ENCODE peak calls at places on chromosomes 16 and 17, in six cellular contexts. R is CD8-positive, alpha-beta T cell; J is tibial artery; F is breast epithelium; E is A549; O is effector memory CD4-positive, alpha-beta T cell. T is an unnamed sample. For H3K9me3 and H3K4me1, the result is how much of the 10 kb centered on the place peaks cover.

GRCh38 chr17:66431910-66432309 is 129.5 kb downstream of the PRKCA start:
- DNase-seq in O (no peak), E (peak), F (no peak), J (no peak), R (no peak), T (no peak)

GRCh38 chr16:15983898-15984297 is 34.5 kb downstream of the ABCC1 start:
- DNase-seq in E (no peak), R (no peak), O (no peak), F (no peak), J (no peak), T (no peak)

GRCh38 chr16:70696952-70697600 is 11.2 kb upstream of the MTSS2 start:
- DNase-seq in E (no peak), O (no peak), R (peak), F (peak), J (no peak), T (peak)

GRCh38 chr17:77409282-77410161 is 268.8 kb downstream of the SEC14L1 start:
- DNase-seq in F (no peak), O (peak), R (no peak), J (peak), E (no peak), T (peak)

GRCh38 chr16:65409505-65409904 is 287.6 kb upstream of the CDH11 start:
- DNase-seq in R (no peak), O (no peak), E (no peak), F (no peak), J (no peak), T (no peak)

GRCh38 chr17:50831430-50832064 is 3.8 kb upstream of the WFIKKN2 start:
- DNase-seq in O (no peak), F (no peak), J (no peak), E (no peak), R (no peak), T (no peak)

GRCh38 chr17:7156342-7156940 is 22.7 kb downstream of the ASGR1 start:
- DNase-seq in J (no peak), R (no peak), F (no peak), O (no peak), E (no peak), T (no peak)

GRCh38 chr16:86809458-86809955 is 231.2 kb downstream of the FOXL1 start:
- DNase-seq in E (peak), R (no peak), F (no peak), O (no peak), J (no peak), T (no peak)

GRCh38 chr17:48024149-48025039 is 13.2 kb downstream of the COPZ2 start:
- DNase-seq in F (no peak), E (peak), J (peak), R (peak), O (peak), T (no peak)

GRCh38 chr16:17368511-17368910 is 102.2 kb downstream of the XYLT1 start:
- DNase-seq in O (no peak), J (no peak), R (no peak), E (no peak), F (no peak), T (no peak)

GRCh38 chr16:28188085-28188916 is 23.5 kb downstream of the XPO6 start:
- DNase-seq in J (no peak), R (no peak), O (no peak), F (no peak), E (no peak), T (no peak)

GRCh38 chr17:51722994-51723393 is 435.5 kb downstream of the CA10 start:
- DNase-seq in R (no peak), J (no peak), F (no peak), O (no peak), E (no peak), T (no peak)

GRCh38 chr16:86026136-86026905 is 127.4 kb downstream of the IRF8 start:
- DNase-seq in F (peak), R (no peak), O (no peak), J (peak), E (no peak), T (no peak)

GRCh38 chr17:63240106-63240505 is 206.0 kb downstream of the CYB561 start:
- DNase-seq in R (no peak), O (no peak), E (no peak), F (no peak), J (no peak), T (no peak)

GRCh38 chr16:56743840-56744239 is 13.9 kb downstream of the NUP93 start:
- DNase-seq in F (no peak), E (no peak), O (no peak), R (no peak), J (no peak), T (no peak)

GRCh38 chr17:17763734-17764133 is 73.1 kb downstream of the SREBF1 start:
- DNase-seq in J (no peak), O (no peak), R (no peak), E (no peak), F (no peak), T (no peak)

GRCh38 chr17:4625181-4625601 is 16.3 kb downstream of the ALOX15 start:
- DNase-seq in O (no peak), J (no peak), F (no peak), E (no peak), R (no peak), T (no peak)

GRCh38 chr17:67477687-67478086 is 100.6 kb downstream of the PITPNC1 start:
- DNase-seq in J (no peak), E (no peak), O (peak), R (peak), F (no peak), T (peak)

GRCh38 chr16:17275076-17275732 is 195.6 kb downstream of the XYLT1 start:
- DNase-seq in E (peak), R (no peak), O (no peak), J (no peak), F (no peak), T (no peak)

GRCh38 chr16:964696-965395 is 5.9 kb downstream of the LMF1 start:
- DNase-seq in J (no peak), R (peak), F (no peak), E (no peak), O (peak), T (peak)

GRCh38 chr16:4209657-4210056 is 32.2 kb downstream of the SRL start:
- DNase-seq in J (no peak), E (no peak), O (no peak), R (no peak), F (no peak), T (no peak)

GRCh38 chr16:69481901-69482341 is 57.5 kb downstream of the CYB5B start:
- DNase-seq in J (peak), E (no peak), O (no peak), F (peak), R (no peak), T (no peak)

GRCh38 chr16:58460219-58460610 is 39.7 kb upstream of the NDRG4 start:
- DNase-seq in J (no peak), E (no peak), F (no peak), R (no peak), O (no peak), T (no peak)

GRCh38 chr16:60675022-60675421 is 1361.2 kb downstream of the CDH8 start:
- DNase-seq in R (no peak), O (no peak), E (no peak), F (no peak), J (no peak), T (no peak)

GRCh38 chr16:31188450-31189411 is 8.8 kb downstream of the FUS start:
- DNase-seq in R (no peak), F (no peak), E (no peak), O (no peak), J (no peak), T (no peak)

GRCh38 chr16:85553436-85554113 is 59.5 kb upstream of the GSE1 start:
- DNase-seq in E (peak), O (no peak), J (peak), R (peak), F (no peak), T (peak)

GRCh38 chr17:67500261-67500660 is 123.2 kb downstream of the PITPNC1 start:
- DNase-seq in R (no peak), F (no peak), O (no peak), E (no peak), J (no peak), T (no peak)

GRCh38 chr16:15518412-15519351 is 84.3 kb downstream of the BMERB1 start:
- DNase-seq in R (no peak), E (peak), O (no peak), J (peak), F (no peak), T (no peak)

GRCh38 chr16:29806641-29807425 is 504 bp downstream of the MAZ start:
- DNase-seq in F (no peak), J (no peak), O (no peak), E (no peak), R (peak), T (peak)

GRCh38 chr16:12381662-12382061 is 405.1 kb downstream of the SNX29 start:
- DNase-seq in R (no peak), F (no peak), E (no peak), O (no peak), J (no peak), T (no peak)

GRCh38 chr17:81034168-81034777 is 678 bp upstream of the BAIAP2 start:
- DNase-seq in E (no peak), R (no peak), F (no peak), O (no peak), J (no peak), T (no peak)

GRCh38 chr17:50917418-50917743 is 51.2 kb upstream of the TOB1 start:
- DNase-seq in R (no peak), O (no peak), E (no peak), F (no peak), J (no peak), T (no peak)

GRCh38 chr16:86353185-86353584 is 157.1 kb upstream of the FOXF1 start:
- DNase-seq in O (no peak), E (no peak), R (no peak), J (no peak), F (no peak), T (no peak)

GRCh38 chr17:48544356-48545021 is 420 bp downstream of the HOXB2 start:
- DNase-seq in O (no peak), R (peak), F (peak), E (no peak), J (peak), T (no peak)

GRCh38 chr16:87201052-87201451 is 116.1 kb downstream of the C16orf95 start:
- DNase-seq in R (no peak), F (no peak), O (no peak), E (no peak), J (peak), T (no peak)

GRCh38 chr17:29590979-29591736 is 1.7 kb upstream of the GIT1 start:
- DNase-seq in J (peak), F (no peak), E (peak), O (no peak), R (no peak), T (peak)

GRCh38 chr16:68978303-68978954 is 127.0 kb upstream of the HAS3 start:
- DNase-seq in J (no peak), F (no peak), E (no peak), R (no peak), O (no peak), T (no peak)

GRCh38 chr17:42121066-42121769 is at the start of gene KAT2A:
- DNase-seq in J (peak), E (peak), F (no peak), O (peak), R (peak), T (peak)

GRCh38 chr17:42125565-42125964 is 3.0 kb downstream of the HSPB9 start:
- DNase-seq in O (no peak), J (no peak), F (no peak), R (no peak), E (no peak), T (no peak)

GRCh38 chr17:42120161-42121065 is 754 bp downstream of the KAT2A start:
- DNase-seq in O (no peak), F (no peak), J (no peak), R (no peak), E (peak), T (no peak)

GRCh38 chr17:42124256-42124655 is 1.7 kb downstream of the HSPB9 start:
- DNase-seq in R (no peak), O (no peak), F (no peak), J (no peak), E (no peak), T (no peak)

GRCh38 chr17:42122371-42123303 is at the start of gene HSPB9:
- DNase-seq in F (no peak), E (no peak), R (no peak), J (no peak), O (no peak), T (no peak)
- H3K27ac ChIP-seq in F (peak), E (no peak), R (no peak), J (no peak), O (no peak), T (no peak)

GRCh38 chr16:5374184-5374583 is 276.6 kb upstream of the EEF2KMT start:
- DNase-seq in J (no peak), F (no peak), E (no peak), R (no peak), O (no peak), T (no peak)
- H3K9me3 ChIP-seq in J (under half), F (under half), E (under half), R (under half), O (under half), T (under half)

GRCh38 chr17:65175952-65176351 is 38.8 kb downstream of the RGS9 start:
- DNase-seq in E (no peak), R (no peak), J (no peak), F (no peak), O (no peak), T (no peak)
- H3K4me1 ChIP-seq in E (under half), R (under half), J (under half), F (under half), O (under half), T (half or more)

GRCh38 chr16:49861299-49861698 is 5.4 kb upstream of the ZNF423 start:
- DNase-seq in R (no peak), E (no peak), O (no peak), J (no peak), F (no peak), T (no peak)

GRCh38 chr16:49857423-49858181 is 1.7 kb upstream of the ZNF423 start:
- DNase-seq in J (peak), O (no peak), R (peak), F (no peak), E (peak), T (peak)

GRCh38 chr16:49858200-49859129 is 2.6 kb upstream of the ZNF423 start:
- DNase-seq in R (no peak), F (no peak), O (no peak), E (peak), J (peak), T (peak)

GRCh38 chr16:49860593-49860992 is 4.7 kb upstream of the ZNF423 start:
- DNase-seq in E (no peak), R (no peak), O (no peak), F (no peak), J (no peak), T (no peak)

GRCh38 chr16:49859139-49859947 is 3.4 kb upstream of the ZNF423 start:
- DNase-seq in O (no peak), E (no peak), F (no peak), R (no peak), J (peak), T (no peak)
- H3K27ac ChIP-seq in O (no peak), E (no peak), F (peak), R (no peak), J (peak), T (no peak)

GRCh38 chr16:35906440-35906839 is 2447.0 kb downstream of the TP53TG3F start:
- DNase-seq in E (no peak), O (no peak), F (no peak), R (no peak), J (no peak), T (no peak)

GRCh38 chr16:35910409-35910808 is 2451.0 kb downstream of the TP53TG3F start:
- DNase-seq in J (no peak), E (no peak), F (no peak), O (no peak), R (no peak), T (no peak)

GRCh38 chr16:35909351-35909954 is 2450.0 kb downstream of the TP53TG3F start:
- DNase-seq in E (no peak), F (no peak), O (no peak), J (no peak), R (no peak), T (no peak)

GRCh38 chr16:35908942-35909341 is 2449.5 kb downstream of the TP53TG3F start:
- DNase-seq in F (no peak), R (no peak), O (no peak), E (no peak), J (no peak), T (no peak)

GRCh38 chr16:35908152-35908551 is 2448.7 kb downstream of the TP53TG3F start:
- DNase-seq in F (no peak), J (no peak), O (no peak), R (no peak), E (no peak), T (no peak)
- H3K9me3 ChIP-seq in F (under half), J (under half), O (under half), R (under half), E (under half), T (under half)